ENCODE peak calls at places on chromosomes 12 and 14, in nine cellular contexts. U is endothelial cell of umbilical vein, Y is HCT116, F is left ventricle myocardium inferior, L is GM06990, M is testis, K is AG04450, E is colonic mucosa, S is RWPE2. B is an unnamed sample.

GRCh38 chr12:45234134-45234865 is 18.4 kb downstream of the ANO6 start:
- DNase-seq in U (peak; percentile 98), Y (peak; percentile 88), F (no peak), L (no peak), M (no peak), K (peak; percentile 94), E (no peak), S (no peak), B (peak; percentile 51)

GRCh38 chr14:65483647-65484046 is 71.1 kb downstream of the FUT8 start:
- DNase-seq in U (no peak), Y (peak; percentile 10), F (no peak), L (no peak), M (no peak), K (no peak), E (no peak), S (no peak), B (no peak)

GRCh38 chr14:35409595-35409994 is 5.0 kb upstream of the NFKBIA start:
- DNase-seq in U (no peak), Y (no peak), F (no peak), L (no peak), M (no peak), K (no peak), E (no peak), S (no peak), B (no peak)

GRCh38 chr14:100358396-100358795 is 35.3 kb downstream of the SLC25A47 start:
- DNase-seq in U (no peak), Y (no peak), F (no peak), L (no peak), M (no peak), K (no peak), E (no peak), S (no peak), B (no peak)

GRCh38 chr12:49537231-49537708 is 1.6 kb upstream of the KCNH3 start:
- DNase-seq in U (no peak), Y (no peak), F (no peak), L (no peak), M (no peak), K (no peak), E (no peak), S (no peak), B (peak; percentile 75)

GRCh38 chr14:34931206-34931605 is 51.6 kb upstream of the SRP54 start:
- DNase-seq in U (peak; percentile 83), Y (no peak), F (no peak), L (no peak), M (no peak), K (no peak), E (peak; percentile 49), S (no peak), B (no peak)

GRCh38 chr14:36222952-36223468 is 46.5 kb upstream of the PTCSC3 start:
- DNase-seq in U (no peak), Y (no peak), F (no peak), L (no peak), M (no peak), K (no peak), E (no peak), S (no peak), B (no peak)

GRCh38 chr12:75389061-75389460 is 1.8 kb upstream of the GLIPR1L2 start:
- DNase-seq in U (peak; percentile 29), Y (peak; percentile 78), F (no peak), L (no peak), M (no peak), K (no peak), E (no peak), S (no peak), B (no peak)

GRCh38 chr12:128323526-128323925 is 56.6 kb downstream of the TMEM132C start:
- DNase-seq in U (no peak), Y (no peak), F (no peak), L (no peak), M (no peak), K (no peak), E (no peak), S (no peak), B (no peak)

GRCh38 chr12:128322341-128322740 is 55.4 kb downstream of the TMEM132C start:
- DNase-seq in U (no peak), Y (no peak), F (no peak), L (no peak), M (no peak), K (no peak), E (no peak), S (no peak), B (no peak)

GRCh38 chr12:128326419-128326818 is 59.4 kb downstream of the TMEM132C start:
- DNase-seq in U (no peak), Y (no peak), F (no peak), L (no peak), M (no peak), K (no peak), E (no peak), S (no peak), B (no peak)

GRCh38 chr12:128323115-128323514 is 56.1 kb downstream of the TMEM132C start:
- DNase-seq in U (no peak), Y (no peak), F (no peak), L (no peak), M (no peak), K (no peak), E (no peak), S (no peak), B (no peak)

GRCh38 chr12:128325646-128326045 is 58.7 kb downstream of the TMEM132C start:
- DNase-seq in U (no peak), Y (no peak), F (no peak), L (no peak), M (no peak), K (no peak), E (no peak), S (no peak), B (no peak)
- H3K4me3 ChIP-seq in U (no peak overlapping the region), Y (no peak overlapping the region), F (no peak overlapping the region), L (no peak overlapping the region), M (no peak overlapping the region), K (no peak overlapping the region), E (no peak overlapping the region), S (no peak overlapping the region), B (no peak overlapping the region)

GRCh38 chr14:75418779-75419768 is 8.7 kb upstream of the JDP2 start:
- DNase-seq in U (no peak), Y (peak; percentile 58), F (no peak), L (peak; percentile 61), M (peak; percentile 51), K (no peak), E (peak; percentile 82), S (no peak), B (peak; percentile 86)
- H3K4me3 ChIP-seq in U (no peak overlapping the region), Y (no peak overlapping the region), F (peak overlapping the region; percentile 34), L (no peak overlapping the region), M (no peak overlapping the region), K (no peak overlapping the region), E (peak overlapping the region; percentile 14), S (no peak overlapping the region), B (peak overlapping the region; percentile 31)

GRCh38 chr12:124783087-124783486 is 80.6 kb downstream of the SCARB1 start:
- DNase-seq in U (no peak), Y (no peak), F (no peak), L (no peak), M (no peak), K (no peak), E (no peak), S (no peak), B (no peak)

GRCh38 chr12:124782132-124782531 is 81.5 kb downstream of the SCARB1 start:
- DNase-seq in U (no peak), Y (no peak), F (no peak), L (no peak), M (no peak), K (no peak), E (no peak), S (no peak), B (peak; percentile 43)

GRCh38 chr12:124788936-124789555 is 74.6 kb downstream of the SCARB1 start:
- DNase-seq in U (no peak), Y (no peak), F (no peak), L (no peak), M (no peak), K (no peak), E (no peak), S (no peak), B (no peak)

GRCh38 chr12:124784871-124785572 is 78.6 kb downstream of the SCARB1 start:
- DNase-seq in U (no peak), Y (no peak), F (no peak), L (no peak), M (no peak), K (no peak), E (no peak), S (no peak), B (peak; percentile 47)

DNA sequence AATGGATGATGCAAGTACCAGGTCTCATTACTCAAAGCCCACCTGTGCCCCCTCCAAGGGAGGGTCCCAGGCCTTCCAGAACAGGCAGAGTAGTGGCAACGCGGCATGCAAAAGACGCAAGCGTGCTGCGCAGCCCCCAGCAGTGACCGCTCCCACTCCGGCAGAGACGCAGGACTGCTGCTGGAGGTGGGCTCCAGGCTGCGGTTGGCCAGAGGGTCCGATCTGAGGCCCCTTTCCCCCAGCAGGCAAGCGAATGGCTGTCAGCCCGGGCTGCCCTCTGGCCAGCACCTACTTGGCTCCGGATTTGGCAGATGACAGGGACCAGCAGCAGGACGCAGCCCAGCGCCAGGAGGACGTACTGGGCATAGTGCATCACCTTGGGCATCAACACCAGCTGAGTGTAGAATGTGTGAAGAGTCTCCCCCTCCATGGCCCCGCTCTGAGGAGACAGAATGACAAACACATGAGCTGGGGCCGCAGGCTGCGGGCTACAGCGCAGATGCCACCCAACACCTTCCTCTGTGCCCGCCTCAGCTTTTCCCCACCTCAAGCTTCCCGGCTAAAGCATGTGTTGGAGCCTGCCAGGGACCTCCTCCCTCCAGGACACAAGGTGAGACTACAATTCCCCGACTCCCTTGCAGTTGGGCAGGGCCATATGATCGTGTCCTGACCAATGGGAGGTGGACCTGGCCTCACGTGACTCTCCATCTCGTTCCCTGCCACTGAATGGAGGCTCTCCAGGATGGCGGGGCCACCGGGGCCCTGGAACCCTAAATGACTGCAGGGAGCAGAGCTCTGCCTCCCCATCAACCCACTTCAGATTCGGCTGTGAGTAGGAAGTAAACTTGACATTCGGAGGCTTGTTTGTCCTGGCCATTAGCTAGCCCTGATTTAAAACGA is 77.3 kb downstream of the SCARB1 start:
- DNase-seq in U (peak; percentile 86), Y (no peak), F (peak; percentile 83), L (no peak), M (peak; percentile 75), K (peak; percentile 76), E (peak; percentile 49), S (no peak), B (peak; percentile 98)
- H3K4me3 ChIP-seq in U (peak overlapping the region; percentile 46), Y (no peak overlapping the region), F (peak overlapping the region; percentile 59), L (no peak overlapping the region), M (peak overlapping the region; percentile 10), K (peak overlapping the region; percentile 66), E (no peak overlapping the region), S (no peak overlapping the region), B (no peak overlapping the region)

GRCh38 chr14:77123381-77124344 is 17.9 kb downstream of the ZDHHC22 start:
- DNase-seq in U (no peak), Y (peak; percentile 70), F (peak; percentile 55), L (no peak), M (peak; percentile 70), K (no peak), E (peak; percentile 95), S (peak; percentile 91), B (no peak)

GRCh38 chr14:77126461-77126990 is 15.1 kb downstream of the ZDHHC22 start:
- DNase-seq in U (no peak), Y (no peak), F (no peak), L (no peak), M (no peak), K (no peak), E (no peak), S (no peak), B (no peak)

GRCh38 chr14:77124345-77125274 is 17.0 kb downstream of the ZDHHC22 start:
- DNase-seq in U (peak; percentile 53), Y (no peak), F (peak; percentile 46), L (peak; percentile 74), M (peak; percentile 74), K (no peak), E (peak; percentile 46), S (no peak), B (peak; percentile 90)

GRCh38 chr14:77126074-77126325 is 15.6 kb downstream of the ZDHHC22 start:
- DNase-seq in U (no peak), Y (no peak), F (no peak), L (no peak), M (no peak), K (no peak), E (no peak), S (no peak), B (no peak)

DNA sequence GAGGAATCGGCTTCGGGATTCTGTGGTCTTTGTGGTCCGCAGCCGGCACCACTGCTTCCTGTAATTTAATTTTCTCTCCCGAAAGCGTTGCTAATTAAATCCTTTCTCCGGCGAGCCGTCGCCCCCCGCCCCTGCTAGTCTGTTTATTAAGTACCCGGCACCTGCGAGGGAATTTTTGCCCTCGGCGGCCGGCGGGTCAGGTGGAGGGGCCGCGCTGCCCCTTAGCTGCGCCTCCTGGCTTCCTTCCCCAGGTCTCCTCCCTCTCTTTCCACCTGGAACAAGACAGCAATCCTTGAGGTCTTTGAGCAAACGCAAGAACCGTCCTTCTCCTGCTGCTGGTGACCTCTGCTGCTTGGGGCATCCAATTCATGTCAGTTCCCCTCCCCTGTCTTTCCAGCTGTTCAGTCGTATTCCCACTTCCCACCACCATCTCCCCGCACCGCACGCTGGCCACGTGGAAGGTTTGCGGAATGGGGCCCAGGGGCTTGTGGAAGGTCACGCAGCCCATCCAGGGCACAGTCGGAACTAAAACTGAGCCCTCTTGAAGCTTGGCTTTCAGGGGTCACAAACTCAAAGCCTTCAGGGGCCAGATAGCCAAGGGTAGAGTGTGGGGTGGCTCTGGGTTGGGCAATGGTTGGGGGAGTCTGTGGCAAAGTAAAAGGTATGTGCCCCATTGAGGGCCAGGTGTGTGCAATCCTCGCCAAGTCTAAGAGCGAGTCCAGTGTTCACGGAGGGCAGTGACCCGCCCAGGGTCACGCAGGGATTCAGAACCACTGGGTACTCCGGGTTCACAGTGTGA is 16.1 kb downstream of the ZDHHC22 start:
- DNase-seq in U (no peak), Y (no peak), F (no peak), L (no peak), M (no peak), K (no peak), E (no peak), S (no peak), B (peak; percentile 76)
- H3K4me3 ChIP-seq in U (no peak overlapping the region), Y (no peak overlapping the region), F (peak overlapping the region; percentile 66), L (peak overlapping the region; percentile 34), M (peak overlapping the region; percentile 60), K (no peak overlapping the region), E (peak overlapping the region; percentile 36), S (no peak overlapping the region), B (peak overlapping the region; percentile 67)